ENCODE peak calls at places on chromosomes 2 and 18, in ten cellular contexts. T is HCT116, Q is HL-60, P is transverse colon, N is stomach, Z is suprapubic skin, B is GM12878, R is prostate gland, D is breast epithelium, K is GM12891. J is an unnamed sample.

GRCh38 chr2:190649035-190649797 is at the start of gene NAB1:
- DNase-seq in D (peak; percentile 57), K (peak; percentile 53), P (peak; percentile 55), Z (peak; percentile 79), B (no peak), N (peak; percentile 45), Q (no peak), R (peak; percentile 25), T (no peak), J (peak; percentile 95)

GRCh38 chr18:24530630-24531111 is 70.2 kb downstream of the HRH4 start:
- DNase-seq in B (no peak), Z (no peak), N (no peak), T (peak; percentile 42), P (no peak), Q (no peak), K (no peak), R (no peak), D (no peak), J (no peak)

GRCh38 chr18:56009451-56009850 is 421.5 kb upstream of the TCF4 start:
- DNase-seq in K (no peak), Z (no peak), R (no peak), T (no peak), Q (no peak), N (no peak), D (no peak), B (no peak), P (no peak), J (no peak)

GRCh38 chr18:74255022-74255658 is 36.6 kb downstream of the CYB5A start:
- DNase-seq in N (peak; percentile 59), T (no peak), P (peak; percentile 16), Q (no peak), K (no peak), R (peak; percentile 62), Z (no peak), D (peak; percentile 75), B (no peak), J (no peak)

GRCh38 chr2:72084584-72084976 is 63.1 kb downstream of the CYP26B1 start:
- DNase-seq in T (no peak), D (no peak), P (no peak), B (no peak), N (no peak), K (no peak), Z (no peak), Q (no peak), R (no peak), J (no peak)

GRCh38 chr2:216392018-216392562 is 19.8 kb upstream of the MARCHF4 start:
- DNase-seq in R (no peak), K (no peak), B (no peak), Z (no peak), N (no peak), D (no peak), T (no peak), Q (no peak), P (no peak), J (no peak)

GRCh38 chr18:26071725-26072124 is 18.7 kb downstream of the SS18 start:
- DNase-seq in P (no peak), Z (no peak), D (no peak), B (no peak), N (no peak), K (no peak), Q (no peak), R (no peak), T (no peak), J (no peak)

GRCh38 chr2:54666131-54666637 is 57.3 kb upstream of the EML6 start:
- DNase-seq in T (no peak), B (no peak), N (peak; percentile 48), P (no peak), K (no peak), Z (no peak), R (peak; percentile 62), Q (no peak), D (no peak), J (no peak)

GRCh38 chr2:10661846-10662245 is 27.9 kb downstream of the NOL10 start:
- DNase-seq in T (no peak), N (no peak), P (no peak), K (no peak), D (no peak), R (no peak), B (no peak), Z (no peak), Q (no peak), J (no peak)

GRCh38 chr18:13548944-13549878 is 177.1 kb downstream of the FAM210A start:
- DNase-seq in Q (no peak), K (peak; percentile 35), P (no peak), N (no peak), R (peak; percentile 55), D (no peak), Z (no peak), T (no peak), B (no peak), J (no peak)

GRCh38 chr2:41965886-41966285 is 81.9 kb upstream of the PKDCC start:
- DNase-seq in Q (no peak), B (no peak), R (no peak), P (peak; percentile 20), Z (peak; percentile 74), T (no peak), N (no peak), D (no peak), K (no peak), J (no peak)

GRCh38 chr2:212915121-212915782 is 236.2 kb downstream of the IKZF2 start:
- DNase-seq in K (no peak), T (no peak), R (no peak), P (no peak), N (no peak), Q (no peak), Z (no peak), D (no peak), B (no peak), J (no peak)

GRCh38 chr18:70659026-70659726 is 370.3 kb downstream of the SOCS6 start:
- DNase-seq in D (no peak), P (no peak), T (no peak), Q (no peak), K (no peak), Z (no peak), R (no peak), N (no peak), B (no peak), J (no peak)

GRCh38 chr2:169509955-169510354 is 453 bp downstream of the KLHL41 start:
- DNase-seq in Q (no peak), B (no peak), R (no peak), Z (no peak), T (no peak), D (no peak), P (no peak), N (no peak), K (no peak), J (no peak)

GRCh38 chr2:169509230-169509917 is at the start of gene KLHL41:
- DNase-seq in R (no peak), B (no peak), D (no peak), N (no peak), K (no peak), P (no peak), T (no peak), Z (no peak), Q (no peak), J (no peak)

GRCh38 chr2:169507698-169508097 is 1.8 kb upstream of the KLHL41 start:
- DNase-seq in Q (no peak), Z (no peak), K (no peak), B (no peak), N (no peak), T (no peak), D (no peak), P (no peak), R (no peak), J (no peak)

DNA sequence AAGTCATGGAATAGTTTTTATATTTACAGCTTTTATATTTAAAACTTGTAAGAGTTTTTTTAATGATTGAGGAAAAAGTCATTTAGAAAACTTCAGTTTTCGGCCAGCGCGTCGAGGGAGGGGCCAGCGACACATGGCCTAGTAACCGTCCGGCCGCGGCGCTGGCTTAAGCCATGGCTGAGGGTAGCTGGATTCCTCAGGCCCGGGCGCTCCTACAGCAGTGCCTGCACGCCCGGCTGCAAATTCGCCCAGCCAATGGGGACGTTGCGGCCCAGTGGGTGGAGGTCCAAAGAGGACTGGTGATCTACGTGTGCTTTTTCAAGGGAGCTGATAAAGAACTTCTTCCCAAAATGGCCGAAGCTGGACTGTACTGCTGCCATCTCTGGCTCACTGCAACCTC is 4.9 kb upstream of the KLHL41 start:
- DNase-seq in P (no peak), K (no peak), B (no peak), Z (no peak), Q (no peak), N (no peak), D (no peak), R (no peak), T (no peak), J (no peak)
- TF ChIP-seq POLR2AphosphoS5 in P (no peak), K (no peak), B (no peak), Z (no peak), Q (no peak), N (no peak), D (no peak), R (no peak), T (no peak), J (no peak)

DNA sequence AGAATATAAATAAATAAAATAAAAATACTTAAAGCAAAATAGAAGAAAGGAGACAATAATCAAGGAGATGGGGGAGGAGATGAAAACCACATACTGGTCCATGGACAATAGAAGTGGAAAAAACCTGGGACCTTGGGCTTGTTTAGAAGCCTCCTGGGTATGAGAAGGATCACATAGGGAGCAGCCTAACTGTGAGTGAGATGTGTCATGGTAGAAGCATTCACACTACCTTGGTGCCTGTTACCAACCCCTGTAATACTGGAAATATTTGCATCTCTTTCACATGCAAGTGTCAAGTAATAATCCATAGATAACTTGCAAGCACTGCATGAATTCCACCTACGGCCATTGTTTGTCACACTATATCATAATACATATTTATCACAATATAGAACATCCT is 23.2 kb upstream of the RNF103 start:
- DNase-seq in D (no peak), B (no peak), Z (no peak), K (no peak), N (no peak), Q (no peak), P (no peak), R (no peak), T (no peak), J (no peak)
- TF ChIP-seq POLR2AphosphoS5 in D (no peak), B (no peak), Z (no peak), K (no peak), N (no peak), Q (no peak), P (no peak), R (no peak), T (no peak), J (no peak)

DNA sequence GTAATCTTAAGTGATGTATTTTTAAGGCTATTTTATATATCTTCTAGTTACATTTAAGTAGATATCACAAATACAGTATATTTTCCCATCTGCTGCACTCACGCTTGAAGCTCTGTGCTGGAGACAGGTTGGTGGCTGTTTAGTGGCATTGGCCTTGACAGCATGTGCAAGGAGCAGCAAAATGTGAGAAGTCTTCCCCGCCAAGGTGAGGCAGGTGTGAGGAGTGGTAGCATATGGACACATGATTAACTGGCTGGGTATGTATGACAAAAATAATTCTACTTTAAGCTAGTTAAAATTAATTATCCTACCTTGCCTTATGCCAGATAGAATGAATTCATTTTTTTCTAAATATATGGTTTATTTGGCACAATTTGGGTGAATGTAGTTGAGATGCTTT is 117.2 kb downstream of the CCDC102B start:
- DNase-seq in N (no peak), D (no peak), P (no peak), R (no peak), K (no peak), B (no peak), Q (no peak), T (no peak), Z (no peak), J (no peak)
- TF ChIP-seq POLR2AphosphoS5 in N (no peak), D (no peak), P (no peak), R (no peak), K (no peak), B (no peak), Q (no peak), T (no peak), Z (no peak), J (no peak)

GRCh38 chr2:107669335-107669734 is 157.4 kb upstream of the RGPD4 start:
- DNase-seq in B (no peak), P (no peak), D (no peak), R (no peak), K (no peak), Q (no peak), N (no peak), Z (no peak), T (no peak), J (no peak)
- TF ChIP-seq POLR2AphosphoS5 in B (no peak), P (no peak), D (no peak), R (no peak), K (no peak), Q (no peak), N (no peak), Z (no peak), T (no peak), J (no peak)

J was measured in spleen.